ENCODE peak calls at places on chromosomes 5 and 9, in seven cellular contexts. R is choroid plexus epithelial cell, T is Peyer's patch, U is AG09309, K is IMR-90, E is lower leg skin, A is AG10803. P is an unnamed sample.

GRCh38 chr9:83708515-83709158 is 879 bp upstream of the UBQLN1 start:
- DNase-seq in E (peak), T (peak), A (peak), U (peak), K (peak), R (peak), P (peak)

GRCh38 chr5:35183243-35183955 is 46.9 kb downstream of the PRLR start:
- DNase-seq in T (peak), K (peak), E (no peak), R (peak), A (peak), U (no peak), P (peak)

GRCh38 chr9:437066-438015 is 222.7 kb downstream of the DOCK8 start:
- DNase-seq in A (peak), K (peak), E (no peak), R (peak), T (no peak), U (peak), P (peak)

GRCh38 chr5:17713301-17713700 is 79.0 kb downstream of the TAF11L14 start:
- DNase-seq in E (no peak), A (no peak), K (no peak), R (no peak), U (no peak), T (no peak), P (no peak)

GRCh38 chr5:136249678-136250266 is 56.8 kb upstream of the SMIM32 start:
- DNase-seq in K (peak), A (peak), R (peak), E (peak), U (peak), T (peak), P (peak)

GRCh38 chr9:92171281-92171680 is 56.1 kb upstream of the SPTLC1 start:
- DNase-seq in R (no peak), K (no peak), T (no peak), E (no peak), U (no peak), A (no peak), P (no peak)

GRCh38 chr5:10463566-10463965 is 21.9 kb downstream of the ROPN1L start:
- DNase-seq in U (no peak), R (no peak), K (no peak), T (no peak), A (no peak), E (no peak), P (no peak)

GRCh38 chr5:132058646-132059042 is 1.8 kb upstream of the IL3 start:
- DNase-seq in T (no peak), E (no peak), U (no peak), A (no peak), K (no peak), R (no peak), P (no peak)

GRCh38 chr5:129803403-129803802 is 55.5 kb downstream of the MINAR2 start:
- DNase-seq in A (no peak), T (no peak), U (no peak), E (no peak), K (no peak), R (no peak), P (no peak)

GRCh38 chr9:72937545-72937944 is 15.3 kb downstream of the ALDH1A1 start:
- DNase-seq in R (no peak), T (peak), K (no peak), A (no peak), E (no peak), U (no peak), P (no peak)

GRCh38 chr9:34279431-34279830 is 49.6 kb downstream of the KIF24 start:
- DNase-seq in T (no peak), R (no peak), K (no peak), A (no peak), U (no peak), E (no peak), P (peak)

GRCh38 chr9:123687246-123687721 is 242.6 kb downstream of the DENND1A start:
- DNase-seq in T (no peak), K (no peak), E (no peak), A (no peak), R (peak), U (no peak), P (no peak)

GRCh38 chr9:91044354-91044753 is 242.7 kb downstream of the SYK start:
- DNase-seq in A (no peak), U (no peak), E (no peak), T (no peak), K (no peak), R (no peak), P (no peak)

GRCh38 chr5:124980174-124980941 is 233.9 kb upstream of the ZNF608 start:
- DNase-seq in E (no peak), U (no peak), R (no peak), A (no peak), T (no peak), K (no peak), P (no peak)

GRCh38 chr9:115507148-115507547 is 389.2 kb upstream of the TNC start:
- DNase-seq in R (no peak), U (no peak), A (no peak), E (no peak), K (no peak), T (no peak), P (no peak)

GRCh38 chr9:98971168-98971914 is 27.6 kb downstream of the COL15A1 start:
- DNase-seq in R (peak), T (no peak), U (no peak), K (peak), E (no peak), A (peak), P (peak)

GRCh38 chr9:36922548-36922947 is 111.5 kb downstream of the PAX5 start:
- DNase-seq in R (peak), U (no peak), T (no peak), E (no peak), A (no peak), K (no peak), P (no peak)

GRCh38 chr9:105313238-105313637 is 68.8 kb downstream of the SLC44A1 start:
- DNase-seq in A (no peak), E (no peak), U (no peak), R (no peak), T (no peak), K (no peak), P (no peak)

GRCh38 chr5:113221294-113222176 is 213.3 kb downstream of the TSSK1B start:
- DNase-seq in U (no peak), R (no peak), A (no peak), K (peak), E (no peak), T (no peak), P (peak)

GRCh38 chr5:58871648-58872242 is 288.9 kb downstream of the RAB3C start:
- DNase-seq in A (peak), E (no peak), R (peak), K (peak), U (peak), T (peak), P (peak)

GRCh38 chr5:161544350-161544765 is 2.2 kb downstream of the GABRB2 start:
- DNase-seq in A (peak), K (peak), R (peak), U (peak), E (no peak), T (peak), P (peak)

GRCh38 chr5:78237911-78238310 is 56.6 kb downstream of the AP3B1 start:
- DNase-seq in E (no peak), R (no peak), T (no peak), U (no peak), K (no peak), A (no peak), P (no peak)

GRCh38 chr9:134538856-134539562 is 102.6 kb upstream of the COL5A1 start:
- DNase-seq in K (no peak), T (no peak), A (peak), U (no peak), E (no peak), R (no peak), P (no peak)

GRCh38 chr5:159456261-159456660 is 126.0 kb upstream of the IL12B start:
- DNase-seq in T (no peak), U (no peak), E (no peak), R (no peak), K (no peak), A (no peak), P (no peak)

GRCh38 chr5:72281430-72281763 is 38.6 kb downstream of the MRPS27 start:
- DNase-seq in E (no peak), U (no peak), R (no peak), A (no peak), T (no peak), K (no peak), P (no peak)

DNA sequence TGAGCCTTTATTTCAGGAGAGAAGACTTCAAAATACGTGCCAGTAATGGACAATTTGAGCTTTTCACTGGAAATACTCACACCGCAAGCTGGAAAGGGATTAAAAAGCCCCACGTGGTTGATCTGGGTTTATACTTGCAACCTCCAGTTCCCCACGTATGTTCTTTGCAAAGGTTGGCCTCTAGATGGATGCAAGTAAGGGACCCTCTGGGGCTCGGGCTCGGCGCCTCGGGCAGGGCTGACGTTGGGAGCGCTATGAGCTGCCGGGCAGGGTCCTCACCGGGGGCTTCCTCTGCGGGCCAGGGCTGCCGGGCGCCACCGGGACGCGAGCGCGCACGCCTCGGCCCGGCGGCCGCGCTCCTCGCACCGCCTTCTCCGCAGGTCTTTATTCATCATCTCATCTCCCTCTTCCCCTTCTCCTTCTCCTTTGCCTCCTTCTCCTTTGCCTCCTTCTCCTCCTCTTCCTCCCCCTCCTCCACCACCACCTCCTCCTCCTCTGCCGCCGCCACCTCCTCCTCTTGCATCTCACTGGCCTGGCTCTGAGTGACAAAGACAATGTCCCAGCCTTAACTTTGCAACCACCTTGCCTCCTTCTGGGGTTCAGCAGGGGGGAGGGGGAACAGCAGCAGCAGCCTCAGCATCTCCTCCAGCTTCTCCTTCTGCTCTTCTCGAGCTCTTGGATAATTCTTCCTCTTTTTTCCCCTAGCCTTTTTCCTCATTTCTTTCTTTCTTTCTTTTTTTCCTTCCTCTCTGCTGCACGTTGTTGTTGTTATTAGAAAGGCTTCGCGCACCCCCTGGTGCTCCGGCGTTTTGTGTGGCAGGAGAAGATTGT is 636 bp upstream of the ZNF462 start:
- DNase-seq in R (peak), U (no peak), A (peak), K (peak), T (peak), E (no peak), P (peak)
- TF ChIP-seq CTCF in R (peak), U (no peak), A (peak), K (peak), T (peak), E (no peak), P (peak)

GRCh38 chr9:70400107-70400892 is 14.2 kb downstream of the KLF9 start:
- DNase-seq in A (no peak), E (peak), R (no peak), U (no peak), T (no peak), K (no peak), P (no peak)
- H3K4me3 ChIP-seq in A (no peak), E (no peak), R (no peak), U (no peak), T (no peak), K (no peak), P (no peak)

GRCh38 chr9:110126986-110127864 is 80.7 kb downstream of the C9orf152 start:
- DNase-seq in T (peak), A (peak), K (peak), E (no peak), U (no peak), R (peak), P (peak)
- TF ChIP-seq CTCF in T (no peak), A (no peak), K (no peak), E (no peak), U (no peak), R (no peak), P (no peak)

DNA sequence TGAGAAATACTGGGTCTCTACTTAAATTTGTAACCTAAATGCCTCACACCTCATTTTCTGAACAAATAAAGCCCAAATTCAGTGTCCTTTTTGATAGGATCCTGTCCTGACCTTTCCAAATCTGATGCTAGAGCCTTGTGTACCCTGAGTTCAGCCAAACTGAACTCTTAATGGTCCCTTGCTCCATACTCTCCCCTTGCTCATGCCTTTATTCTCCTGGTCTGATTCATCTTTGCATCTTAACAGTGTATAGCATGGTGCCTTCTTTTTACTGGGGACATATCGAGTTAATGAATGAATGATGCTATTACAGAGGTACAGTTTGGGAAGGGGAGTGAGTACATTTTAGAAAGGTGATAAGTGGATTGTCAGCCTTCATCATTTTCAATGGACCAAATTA is 9.2 kb downstream of the NSD1 start:
- DNase-seq in R (no peak), U (no peak), A (no peak), E (no peak), T (no peak), K (no peak), P (no peak)
- H3K4me3 ChIP-seq in R (no peak), U (no peak), A (no peak), E (no peak), T (no peak), K (no peak), P (no peak)

GRCh38 chr9:113963017-113963620 is 87.0 kb downstream of the ZNF618 start:
- DNase-seq in T (peak), U (no peak), R (peak), K (peak), A (peak), E (no peak), P (peak)
- TF ChIP-seq CTCF in T (peak), U (peak), R (peak), K (peak), A (peak), E (no peak), P (peak)

DNA sequence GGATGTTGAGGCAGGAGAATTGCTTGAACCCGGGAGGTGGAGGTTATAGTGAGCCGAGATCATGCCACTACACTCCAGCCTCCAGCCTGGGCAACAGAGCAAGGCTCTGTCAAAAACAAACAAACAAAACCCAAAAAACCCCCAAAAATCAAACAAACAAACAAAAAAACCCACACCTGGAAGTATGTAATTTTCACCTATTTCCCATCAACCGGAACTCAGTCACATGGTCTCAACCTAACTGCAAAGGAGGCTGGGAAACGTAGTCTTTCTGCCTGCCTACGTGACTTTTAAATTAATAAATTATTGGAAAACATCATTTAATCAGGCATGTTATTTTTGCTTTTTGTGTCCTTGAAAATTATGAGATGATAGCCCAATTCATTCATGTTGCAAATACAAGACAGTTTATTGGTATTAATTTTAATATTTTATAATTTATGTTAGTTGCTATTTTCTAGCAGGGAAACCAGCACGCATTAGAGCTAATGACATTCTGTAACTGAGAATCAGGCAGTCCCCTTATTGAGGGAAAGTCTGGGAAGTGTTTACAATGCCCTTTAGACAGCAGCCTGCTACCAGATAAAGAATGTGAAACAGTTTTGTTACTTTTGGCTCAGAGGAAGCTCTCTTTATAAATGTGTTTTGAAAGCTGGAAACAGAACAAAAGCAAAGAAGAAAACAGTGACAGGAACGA is 110.3 kb downstream of the NXNL2 start:
- DNase-seq in R (peak), K (peak), U (no peak), A (no peak), E (no peak), T (no peak), P (no peak)
- H3K4me3 ChIP-seq in R (no peak), K (no peak), U (no peak), A (no peak), E (no peak), T (no peak), P (no peak)